ENCODE peak calls at places on chromosomes 3 and 15, in ten cellular contexts. K is cardiac muscle cell; C is heart left ventricle; O is GM23338; P is astrocyte of the spinal cord; W is CD8-positive, alpha-beta memory T cell; N is upper lobe of right lung; A is BE2C; E is dorsolateral prefrontal cortex; R is mammary epithelial cell. F is an unnamed sample.

GRCh38 chr3:56125358-56126005 is 342.8 kb downstream of the ERC2 start:
- DNase-seq in E (no peak), K (peak), P (peak), W (no peak), A (peak), O (peak), C (no peak), N (no peak), R (peak), F (no peak)

GRCh38 chr3:195095704-195096036 is 175.3 kb downstream of the XXYLT1 start:
- DNase-seq in P (peak), W (no peak), A (peak), C (no peak), E (no peak), O (no peak), K (no peak), N (no peak), R (peak), F (no peak)

GRCh38 chr3:29683306-29683993 is 402.6 kb downstream of the RBMS3 start:
- DNase-seq in W (no peak), O (no peak), C (no peak), N (no peak), E (no peak), A (peak), K (peak), R (peak), P (peak), F (no peak)

GRCh38 chr15:25862469-25863066 is 559 bp downstream of the ATP10A start:
- DNase-seq in C (no peak), E (no peak), A (no peak), K (peak), P (peak), O (peak), W (peak), R (peak), N (peak), F (no peak)

GRCh38 chr3:76040946-76041345 is 255.6 kb upstream of the ZNF717 start:
- DNase-seq in N (no peak), O (no peak), C (no peak), A (no peak), K (peak), P (peak), E (no peak), W (no peak), R (no peak), F (no peak)

GRCh38 chr3:22245122-22245521 is 494.1 kb upstream of the ZNF385D start:
- DNase-seq in W (no peak), A (no peak), N (no peak), P (peak), R (peak), O (no peak), K (peak), E (no peak), C (no peak), F (peak)

GRCh38 chr15:100180921-100181320 is 160.9 kb downstream of the ADAMTS17 start:
- DNase-seq in A (no peak), P (no peak), E (no peak), W (no peak), O (no peak), R (no peak), C (no peak), K (no peak), N (no peak), F (no peak)

GRCh38 chr3:38907426-38907825 is 91.4 kb upstream of the SCN10A start:
- DNase-seq in K (no peak), E (no peak), C (no peak), O (no peak), A (no peak), P (no peak), R (peak), N (no peak), W (no peak), F (no peak)

GRCh38 chr15:85726446-85726845 is 68.3 kb downstream of the KLHL25 start:
- DNase-seq in N (no peak), W (no peak), A (no peak), R (no peak), K (no peak), C (no peak), E (no peak), O (no peak), P (no peak), F (no peak)

GRCh38 chr15:96393209-96393513 is 62.7 kb downstream of the NR2F2 start:
- DNase-seq in P (no peak), O (no peak), E (no peak), W (no peak), R (no peak), K (no peak), C (no peak), A (no peak), N (no peak), F (no peak)

GRCh38 chr3:46829699-46830208 is 33.5 kb downstream of the MYL3 start:
- DNase-seq in E (no peak), K (no peak), O (no peak), N (no peak), A (no peak), R (no peak), C (no peak), W (no peak), P (no peak), F (no peak)

GRCh38 chr15:99074446-99074845 is 30.4 kb upstream of the SYNM start:
- DNase-seq in N (peak), W (no peak), K (no peak), O (no peak), C (no peak), P (no peak), R (no peak), E (no peak), A (no peak), F (no peak)

GRCh38 chr3:187066228-187066995 is 72.9 kb downstream of the RPL39L start:
- DNase-seq in R (peak), N (no peak), A (peak), P (peak), C (no peak), E (no peak), W (peak), K (peak), O (peak), F (peak)

GRCh38 chr3:165816209-165816608 is 21.0 kb downstream of the BCHE start:
- DNase-seq in R (no peak), W (no peak), C (no peak), K (no peak), A (no peak), O (no peak), N (no peak), P (no peak), E (no peak), F (no peak)

GRCh38 chr3:156633335-156633734 is 41.1 kb upstream of the TIPARP start:
- DNase-seq in R (no peak), C (peak), K (peak), O (no peak), P (peak), E (no peak), N (peak), A (no peak), W (no peak), F (no peak)

GRCh38 chr15:76470691-76471090 is 134.1 kb downstream of the ISL2 start:
- DNase-seq in P (peak), W (no peak), R (peak), K (peak), O (no peak), N (no peak), A (no peak), C (no peak), E (no peak), F (peak)

GRCh38 chr3:94716326-94717018 is 653.6 kb downstream of the NSUN3 start:
- DNase-seq in R (no peak), A (no peak), P (no peak), O (peak), E (no peak), K (no peak), W (no peak), C (no peak), N (no peak), F (no peak)

GRCh38 chr3:39267631-39268553 is 11.9 kb downstream of the CX3CR1 start:
- DNase-seq in O (no peak), C (no peak), E (no peak), R (no peak), A (no peak), N (no peak), P (no peak), W (peak), K (no peak), F (no peak)

DNA sequence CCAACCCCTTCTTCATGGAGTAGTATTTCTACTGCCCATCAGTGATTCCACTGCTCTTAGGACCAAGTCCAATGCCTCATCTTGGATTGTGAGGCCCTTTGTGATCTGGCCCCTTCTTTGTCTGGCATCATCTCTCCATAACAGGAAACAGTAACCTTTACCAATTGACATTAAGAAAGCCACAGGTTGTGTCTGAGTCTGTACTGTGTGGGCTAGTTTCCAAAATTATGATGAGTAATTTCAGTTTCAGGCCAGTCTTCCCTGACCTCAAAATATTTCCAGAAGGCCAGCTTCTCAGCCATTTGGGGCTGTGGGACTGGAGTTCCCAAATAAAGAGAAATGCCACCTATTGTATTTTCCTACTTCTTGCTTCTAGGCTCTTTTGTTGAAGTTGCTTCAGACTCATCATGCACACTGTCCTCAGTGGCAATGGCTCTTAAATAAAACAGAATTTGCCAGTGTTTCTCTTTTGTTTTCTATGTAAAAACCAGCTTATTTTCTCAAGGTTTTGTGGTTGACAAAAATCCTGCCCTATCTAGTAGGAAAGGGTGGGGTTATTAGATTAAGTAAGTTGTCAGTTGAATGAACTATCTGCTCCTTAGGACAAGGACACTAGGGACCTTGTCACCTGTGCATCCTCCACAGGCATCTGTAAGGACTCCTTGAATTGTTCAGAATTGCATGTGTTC is 47.0 kb upstream of the ACKR4 start:
- DNase-seq in O (no peak), N (no peak), K (peak), A (no peak), R (peak), E (no peak), P (peak), C (no peak), W (no peak), F (peak)
- H3K4me3 ChIP-seq in O (no peak), N (no peak), K (no peak), A (no peak), R (no peak), E (no peak), P (no peak), C (no peak), W (no peak), F (no peak)

GRCh38 chr3:180563411-180563810 is 38.6 kb upstream of the TTC14 start:
- DNase-seq in R (no peak), P (no peak), W (no peak), E (no peak), N (no peak), K (no peak), A (no peak), O (no peak), C (no peak), F (no peak)
- H3K4me3 ChIP-seq in R (no peak), P (no peak), W (no peak), E (no peak), N (no peak), K (no peak), A (no peak), O (no peak), C (no peak), F (no peak)

GRCh38 chr15:94352940-94353820 is 121.8 kb downstream of the MCTP2 start:
- DNase-seq in C (no peak), K (peak), W (no peak), A (no peak), N (no peak), R (no peak), P (no peak), O (no peak), E (no peak), F (no peak)

GRCh38 chr15:94351121-94351520 is 119.8 kb downstream of the MCTP2 start:
- DNase-seq in E (no peak), W (no peak), K (no peak), O (no peak), P (no peak), C (no peak), R (no peak), A (no peak), N (no peak), F (no peak)

GRCh38 chr15:94346272-94346671 is 114.9 kb downstream of the MCTP2 start:
- DNase-seq in A (no peak), P (no peak), K (peak), C (no peak), W (no peak), O (no peak), R (no peak), N (no peak), E (no peak), F (no peak)

GRCh38 chr15:94348084-94348483 is 116.7 kb downstream of the MCTP2 start:
- DNase-seq in N (no peak), C (no peak), K (no peak), W (no peak), R (no peak), E (no peak), P (no peak), A (no peak), O (no peak), F (no peak)
- H3K4me3 ChIP-seq in N (no peak), C (no peak), K (no peak), W (no peak), R (no peak), E (no peak), P (no peak), A (no peak), O (no peak), F (no peak)

GRCh38 chr3:177144922-177145321 is 52.4 kb downstream of the TBL1XR1 start:
- DNase-seq in E (no peak), P (no peak), N (no peak), C (no peak), K (no peak), A (no peak), O (no peak), R (peak), W (peak), F (no peak)
- H3K4me3 ChIP-seq in E (no peak), P (no peak), N (no peak), C (no peak), K (no peak), A (no peak), O (no peak), R (no peak), W (no peak), F (no peak)

GRCh38 chr3:128482857-128483656 is 9.9 kb downstream of the GATA2 start:
- DNase-seq in O (peak), R (peak), C (peak), A (peak), E (no peak), N (no peak), P (peak), K (peak), W (no peak), F (peak)
- H3K4me3 ChIP-seq in O (peak), R (no peak), C (peak), A (peak), E (peak), N (peak), P (no peak), K (peak), W (peak), F (no peak)

DNA sequence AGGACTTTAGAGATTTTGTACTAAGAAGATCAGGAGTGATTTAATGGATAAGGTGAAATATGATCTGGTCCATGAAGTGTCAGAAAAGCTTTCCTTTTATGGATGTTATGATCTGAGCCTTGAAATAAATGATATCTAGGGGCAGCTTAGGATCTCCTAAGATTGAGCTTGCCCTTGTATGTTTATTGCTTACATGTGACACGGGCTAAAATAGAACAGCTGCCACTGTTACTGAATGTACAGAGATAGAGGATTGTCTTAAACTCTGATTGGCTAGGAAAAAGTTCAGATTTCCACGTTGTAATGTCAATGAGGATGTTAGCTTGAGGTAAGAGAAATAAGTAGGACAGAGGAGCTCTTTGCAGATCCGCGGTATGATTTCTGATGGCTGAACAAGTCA is 8.8 kb downstream of the FYTTD1 start:
- DNase-seq in E (no peak), C (no peak), A (no peak), W (no peak), N (no peak), R (no peak), P (no peak), K (no peak), O (no peak), F (no peak)
- H3K4me3 ChIP-seq in E (no peak), C (no peak), A (no peak), W (no peak), N (no peak), R (no peak), P (no peak), K (no peak), O (no peak), F (no peak)

GRCh38 chr3:45793482-45794176 is 2.7 kb downstream of the SLC6A20 start:
- DNase-seq in W (no peak), N (no peak), K (no peak), O (no peak), A (no peak), C (no peak), P (no peak), E (no peak), R (peak), F (no peak)
- H3K4me3 ChIP-seq in W (no peak), N (no peak), K (no peak), O (no peak), A (no peak), C (no peak), P (no peak), E (peak), R (no peak), F (no peak)